ENCODE peak calls at places on chromosomes 11 and 22, in five cellular contexts. T is head of caudate nucleus, S is GM12891, N is neural progenitor cell, J is small intestine. M is an unnamed sample.
A peak's percentile ranks its signal among the peaks of the same experiment; 100 is the strongest.

GRCh38 chr11:107785401-107785800 is 73.2 kb downstream of the SLC35F2 start:
- DNase-seq in S (no peak), N (no peak), T (no peak), J (no peak), M (no peak)

GRCh38 chr11:34512810-34513673 is 552 bp downstream of the ELF5 start:
- DNase-seq in J (peak; percentile 59), T (peak; percentile 66), N (peak; percentile 84), S (peak; percentile 68), M (peak; percentile 78)

GRCh38 chr11:73376803-73377629 is 817 bp downstream of the RELT start:
- DNase-seq in J (peak; percentile 51), T (no peak), N (peak; percentile 58), S (peak; percentile 76), M (no peak)

GRCh38 chr11:128587415-128587814 is at the start of gene ETS1:
- DNase-seq in N (peak; percentile 49), T (no peak), J (no peak), S (no peak), M (no peak)

GRCh38 chr11:134289789-134290188 is 13.6 kb downstream of the GLB1L3 start:
- DNase-seq in S (no peak), J (no peak), T (no peak), N (peak; percentile 50), M (peak; percentile 35)

GRCh38 chr22:38788417-38788816 is 5.5 kb downstream of the DNAL4 start:
- DNase-seq in T (no peak), S (no peak), N (no peak), J (peak; percentile 73), M (no peak)

GRCh38 chr11:114285599-114285998 is 10.6 kb upstream of the NNMT start:
- DNase-seq in S (no peak), N (no peak), T (no peak), J (no peak), M (no peak)

GRCh38 chr11:69309800-69310280 is 15.9 kb downstream of the MYEOV start:
- DNase-seq in J (no peak), N (no peak), T (no peak), S (no peak), M (no peak)

GRCh38 chr11:113778111-113778910 is 1.3 kb upstream of the CLDN25 start:
- DNase-seq in J (peak; percentile 49), N (no peak), S (no peak), T (peak; percentile 66), M (no peak)

GRCh38 chr22:24068377-24068680 is 57.2 kb downstream of the CABIN1 start:
- DNase-seq in N (no peak), T (no peak), J (no peak), S (no peak), M (no peak)

GRCh38 chr11:12163181-12163841 is 52.9 kb downstream of the MICAL2 start:
- DNase-seq in J (peak; percentile 90), N (no peak), S (no peak), T (no peak), M (no peak)

GRCh38 chr11:65392899-65393298 is 6.5 kb downstream of the FRMD8 start:
- DNase-seq in J (no peak), N (no peak), S (no peak), T (no peak), M (no peak)

GRCh38 chr11:93573184-93573583 is 30.0 kb upstream of the SMCO4 start:
- DNase-seq in J (no peak), S (no peak), T (no peak), N (no peak), M (no peak)

GRCh38 chr11:59615132-59615636 is 390 bp downstream of the OSBP start:
- DNase-seq in T (peak; percentile 61), S (peak; percentile 24), N (no peak), J (peak; percentile 71), M (peak; percentile 43)

GRCh38 chr11:102761646-102762238 is 18.7 kb downstream of the MMP10 start:
- DNase-seq in T (no peak), S (no peak), N (no peak), J (no peak), M (no peak)

GRCh38 chr22:22700631-22701030 is 56.2 kb downstream of the GGTLC2 start:
- DNase-seq in J (no peak), S (no peak), N (no peak), T (no peak), M (no peak)

GRCh38 chr22:31253949-31254348 is 38.3 kb downstream of the PIK3IP1 start:
- DNase-seq in N (no peak), S (no peak), T (no peak), J (peak; percentile 89), M (peak; percentile 42)

GRCh38 chr22:41256254-41256897 is 15.6 kb upstream of the CHADL start:
- DNase-seq in N (no peak), J (no peak), S (no peak), T (no peak), M (no peak)

GRCh38 chr11:1049911-1050580 is 13.5 kb upstream of the MUC6 start:
- DNase-seq in J (no peak), S (no peak), N (no peak), T (no peak), M (peak; percentile 12)

GRCh38 chr11:72237112-72237931 is 6.7 kb downstream of the PHOX2A start:
- DNase-seq in N (no peak), J (no peak), S (no peak), T (no peak), M (no peak)

GRCh38 chr22:43381693-43382092 is 30.1 kb upstream of the MPPED1 start:
- DNase-seq in J (peak; percentile 55), N (no peak), S (no peak), T (no peak), M (no peak)

GRCh38 chr11:44680982-44681597 is 45.7 kb upstream of the TSPAN18 start:
- DNase-seq in J (peak; percentile 11), T (no peak), S (no peak), N (no peak), M (peak; percentile 47)

GRCh38 chr22:31247726-31248125 is 35.6 kb downstream of the LIMK2 start:
- DNase-seq in N (peak; percentile 25), T (no peak), J (peak; percentile 44), S (no peak), M (no peak)

GRCh38 chr11:96055706-96056387 is 131.9 kb upstream of the MTMR2 start:
- DNase-seq in T (no peak), S (no peak), N (peak; percentile 43), J (no peak), M (no peak)

GRCh38 chr22:35126993-35127392 is 61.0 kb downstream of the ISX start:
- DNase-seq in N (no peak), J (no peak), S (no peak), T (no peak), M (no peak)

GRCh38 chr11:47399860-47400812 is 8.3 kb upstream of the SLC39A13 start:
- DNase-seq in S (peak; percentile 67), T (no peak), N (peak; percentile 53), J (no peak), M (peak; percentile 46)

GRCh38 chr11:76663912-76664440 is 6.6 kb downstream of the LRRC32 start:
- DNase-seq in J (no peak), T (no peak), N (no peak), S (no peak), M (no peak)

GRCh38 chr11:115941481-115941993 is 437.3 kb upstream of the CADM1 start:
- DNase-seq in S (no peak), N (no peak), J (no peak), T (peak; percentile 19), M (no peak)

GRCh38 chr11:75273989-75274391 is 33.4 kb downstream of the TPBGL start:
- DNase-seq in S (no peak), T (no peak), J (no peak), N (no peak), M (no peak)

GRCh38 chr11:14358729-14359439 is at the start of gene RRAS2:
- DNase-seq in N (peak; percentile 94), J (peak; percentile 84), S (peak; percentile 75), T (peak; percentile 75), M (peak; percentile 85)

GRCh38 chr11:82924522-82925224 is 23.1 kb downstream of the DDIAS start:
- DNase-seq in S (no peak), T (no peak), N (no peak), J (no peak), M (no peak)

M was measured in WTC11.